ENCODE peak calls at places on chromosomes 4 and X, in ten cellular contexts. Z is islet precursor cell; X is PC-3; D is activated CD4-positive, alpha-beta T cell treated with anti-CD3 and anti-CD28 coated beads, Interleukin-2, amount 10 ng/mL, durations not matched to agents 7 days and 5 days; V is fibroblast of lung; M is AG08396; S is foreskin keratinocyte; H is OCI-LY7; L is AG08395; E is substantia nigra. R is an unnamed sample.

GRCh38 chr4:64771149-64771548 is 361.9 kb upstream of the TECRL start:
- DNase-seq in H (no peak), D (no peak), L (no peak), V (no peak), S (no peak), Z (no peak), X (peak), M (no peak), E (no peak), R (no peak)

GRCh38 chr4:46123872-46124755 is at the start of gene GABRG1:
- DNase-seq in E (no peak), M (no peak), L (no peak), X (no peak), H (no peak), S (no peak), Z (peak), D (no peak), V (no peak), R (no peak)

GRCh38 chr4:1113311-1114009 is at the start of gene RNF212:
- DNase-seq in D (peak), S (no peak), X (no peak), M (peak), Z (peak), H (no peak), E (no peak), V (no peak), L (peak), R (no peak)

GRCh38 chr4:178215754-178216153 is 773.5 kb upstream of the AGA start:
- DNase-seq in M (no peak), X (no peak), Z (no peak), L (no peak), D (no peak), S (no peak), E (no peak), V (no peak), H (no peak), R (no peak)

GRCh38 chr4:38188136-38188535 is 227.9 kb downstream of the PTTG2 start:
- DNase-seq in H (no peak), V (no peak), D (no peak), S (no peak), X (no peak), Z (no peak), E (no peak), L (no peak), M (no peak), R (no peak)

GRCh38 chrX:65866146-65866545 is 173.7 kb downstream of the VSIG4 start:
- DNase-seq in V (no peak), M (no peak), H (no peak), D (peak), S (no peak), Z (no peak), E (no peak), X (no peak), L (no peak), R (no peak)

GRCh38 chr4:187668683-187669082 is 326.9 kb upstream of the ZFP42 start:
- DNase-seq in S (peak), L (peak), V (peak), D (no peak), E (no peak), M (peak), H (no peak), Z (no peak), X (peak), R (no peak)

GRCh38 chr4:42397256-42397634 is at the start of gene SHISA3:
- DNase-seq in L (no peak), S (peak), M (no peak), V (peak), D (peak), Z (peak), E (no peak), X (peak), H (peak), R (no peak)

GRCh38 chrX:148380614-148381561 is 119.5 kb upstream of the AFF2 start:
- DNase-seq in E (no peak), S (no peak), L (no peak), V (no peak), H (peak), D (peak), X (no peak), Z (peak), M (no peak), R (no peak)

GRCh38 chr4:15182600-15183222 is 180.4 kb downstream of the CPEB2 start:
- DNase-seq in Z (no peak), L (no peak), M (no peak), V (no peak), D (no peak), H (no peak), X (peak), E (no peak), S (peak), R (no peak)

GRCh38 chr4:88291003-88291402 is 6.6 kb upstream of the PPM1K start:
- DNase-seq in X (peak), S (peak), M (peak), V (peak), L (peak), E (peak), Z (no peak), D (no peak), H (no peak), R (peak)

GRCh38 chrX:150547511-150548115 is 20.8 kb upstream of the MTM1 start:
- DNase-seq in H (no peak), E (peak), L (peak), V (peak), X (no peak), Z (peak), D (no peak), S (no peak), M (peak), R (no peak)

GRCh38 chr4:17072483-17072882 is 174.0 kb upstream of the LDB2 start:
- DNase-seq in E (no peak), V (no peak), X (no peak), D (no peak), Z (peak), M (no peak), H (no peak), S (no peak), L (no peak), R (no peak)

GRCh38 chr4:179145746-179146530 is 1703.7 kb upstream of the AGA start:
- DNase-seq in Z (no peak), L (no peak), X (peak), D (no peak), S (peak), V (peak), M (no peak), E (no peak), H (no peak), R (no peak)

GRCh38 chr4:3833326-3833989 is 67.3 kb downstream of the ADRA2C start:
- DNase-seq in Z (no peak), L (no peak), X (no peak), E (no peak), S (no peak), H (no peak), D (no peak), V (no peak), M (no peak), R (no peak)

GRCh38 chrX:143580266-143580665 is 55.6 kb downstream of the SLITRK4 start:
- DNase-seq in L (no peak), H (peak), M (no peak), Z (peak), E (no peak), S (no peak), D (no peak), X (peak), V (peak), R (no peak)

GRCh38 chr4:6963139-6963611 is 53.5 kb downstream of the TBC1D14 start:
- DNase-seq in E (no peak), H (peak), S (no peak), V (peak), Z (peak), M (peak), L (no peak), D (no peak), X (no peak), R (no peak)

GRCh38 chr4:156952078-156952759 is 19.4 kb downstream of the PDGFC start:
- DNase-seq in X (no peak), Z (no peak), M (no peak), L (no peak), E (no peak), D (no peak), H (no peak), V (no peak), S (peak), R (no peak)

GRCh38 chrX:16610121-16610565 is 39.8 kb upstream of the S100G start:
- DNase-seq in V (peak), M (peak), L (peak), E (no peak), S (peak), Z (no peak), X (peak), D (no peak), H (no peak), R (no peak)

GRCh38 chrX:71859637-71860036 is 51.0 kb upstream of the NHSL2 start:
- DNase-seq in E (peak), M (no peak), D (peak), H (peak), L (peak), S (no peak), V (peak), X (peak), Z (no peak), R (no peak)

GRCh38 chr4:108247511-108248088 is 78.9 kb upstream of the LEF1 start:
- DNase-seq in L (no peak), Z (no peak), X (peak), H (no peak), V (no peak), E (no peak), D (no peak), M (no peak), S (peak), R (no peak)

GRCh38 chrX:46758956-46759644 is at the start of gene SLC9A7:
- DNase-seq in X (peak), M (peak), Z (peak), H (peak), L (peak), V (peak), E (peak), S (peak), D (peak), R (peak)

GRCh38 chrX:136170109-136170800 is 22.9 kb downstream of the FHL1 start:
- DNase-seq in Z (no peak), S (no peak), M (no peak), H (no peak), D (no peak), E (no peak), V (peak), L (no peak), X (no peak), R (no peak)

GRCh38 chrX:153971632-153972367 is at the start of gene HCFC1:
- DNase-seq in E (peak), L (peak), D (peak), M (peak), Z (peak), X (peak), V (peak), H (peak), S (peak), R (peak)

GRCh38 chr4:119300072-119300387 is 21.9 kb downstream of the FABP2 start:
- DNase-seq in X (peak), E (no peak), H (no peak), Z (no peak), L (peak), S (no peak), D (peak), V (peak), M (peak), R (no peak)

GRCh38 chr4:73704314-73705055 is 35.9 kb upstream of the CXCL8 start:
- DNase-seq in S (peak), V (peak), Z (no peak), H (no peak), L (peak), E (no peak), M (peak), D (no peak), X (peak), R (no peak)

GRCh38 chr4:6923507-6923906 is 13.9 kb downstream of the TBC1D14 start:
- DNase-seq in D (no peak), X (no peak), Z (no peak), H (no peak), M (no peak), E (no peak), V (no peak), S (no peak), L (no peak), R (no peak)

GRCh38 chr4:137452799-137453198 is 79.5 kb downstream of the PCDH18 start:
- DNase-seq in L (no peak), V (no peak), Z (no peak), H (no peak), D (no peak), E (no peak), X (no peak), M (no peak), S (no peak), R (no peak)

GRCh38 chr4:122917731-122918130 is 4.7 kb downstream of the NUDT6 start:
- DNase-seq in S (no peak), E (no peak), X (peak), H (no peak), L (no peak), M (no peak), D (no peak), Z (no peak), V (peak), R (no peak)

GRCh38 chrX:15356444-15356843 is 21.1 kb upstream of the PIGA start:
- DNase-seq in H (no peak), Z (no peak), E (no peak), X (no peak), S (no peak), V (peak), L (no peak), D (no peak), M (no peak), R (no peak)

GRCh38 chr4:15303052-15303641 is 124.7 kb upstream of the C1QTNF7 start:
- DNase-seq in L (peak), S (peak), V (peak), X (peak), H (no peak), Z (peak), E (no peak), D (no peak), M (peak), R (no peak)

GRCh38 chr4:53119685-53120084 is 246.2 kb downstream of the SCFD2 start:
- DNase-seq in S (peak), V (peak), M (peak), E (no peak), D (no peak), H (no peak), L (peak), X (no peak), Z (peak), R (peak)

GRCh38 chr4:90127706-90128345 is 632 bp downstream of the CCSER1 start:
- DNase-seq in S (no peak), M (no peak), L (no peak), Z (peak), E (peak), D (no peak), X (peak), H (no peak), V (no peak), R (no peak)

GRCh38 chrX:130163350-130163851 is 2.2 kb downstream of the AIFM1 start:
- DNase-seq in E (no peak), Z (no peak), V (no peak), X (no peak), D (no peak), S (no peak), M (no peak), H (no peak), L (no peak), R (no peak)

R was measured in NCI-H1048.